ENCODE peak calls at places on chromosomes 1 and 21, in six cellular contexts. E is neuronal stem cell; P is activated naive CD4-positive, alpha-beta T cell treated with Interleukin-2 at 50 U/mL for 16 hours; A is glutamatergic neuron; O is GM13976; G is stimulated activated CD4-positive, alpha-beta T cell treated with anti-CD3 and anti-CD28 coated beads, Interleukin-4, amount 100 ng/mL, for 48 hours. T is an unnamed sample.
A peak's percentile ranks its signal among the peaks of the same experiment; 100 is the strongest.

GRCh38 chr1:29757866-29758763 is 521.8 kb downstream of the PTPRU start:
- DNase-seq in E (no peak), P (no peak), A (no peak), O (no peak), G (no peak), T (no peak)

GRCh38 chr1:31937300-31938183 is 626 bp downstream of the PTP4A2 start:
- DNase-seq in E (no peak), P (peak; percentile 83), A (peak; percentile 76), O (peak; percentile 69), G (peak; percentile 69), T (no peak)

GRCh38 chr1:107965112-107965991 is at the start of gene VAV3:
- DNase-seq in E (peak; percentile 84), P (peak; percentile 60), A (peak; percentile 90), O (peak; percentile 81), G (peak; percentile 57), T (no peak)

GRCh38 chr1:231036416-231036815 is 3.6 kb downstream of the FAM89A start:
- DNase-seq in E (no peak), P (no peak), A (no peak), O (no peak), G (no peak), T (no peak)

GRCh38 chr1:2628933-2629626 is 3.7 kb downstream of the MMEL1 start:
- DNase-seq in E (no peak), P (no peak), A (no peak), O (no peak), G (no peak), T (no peak)

GRCh38 chr1:201713093-201713810 is 115.7 kb upstream of the IPO9 start:
- DNase-seq in E (no peak), P (no peak), A (peak; percentile 48), O (no peak), G (no peak), T (no peak)

GRCh38 chr1:235199441-235199840 is 38.4 kb upstream of the RBM34 start:
- DNase-seq in E (peak; percentile 39), P (no peak), A (no peak), O (no peak), G (no peak), T (no peak)

GRCh38 chr1:240803151-240803550 is 191.2 kb upstream of the GREM2 start:
- DNase-seq in E (no peak), P (no peak), A (no peak), O (no peak), G (no peak), T (no peak)

GRCh38 chr1:168008595-168008994 is 71.7 kb upstream of the MPC2 start:
- DNase-seq in E (no peak), P (no peak), A (no peak), O (no peak), G (no peak), T (no peak)

GRCh38 chr1:67682659-67683197 is 2.3 kb upstream of the GADD45A start:
- DNase-seq in E (no peak), P (no peak), A (no peak), O (no peak), G (no peak), T (no peak)

GRCh38 chr21:33350676-33351075 is 25.9 kb downstream of the IFNAR1 start:
- DNase-seq in E (no peak), P (no peak), A (no peak), O (no peak), G (no peak), T (no peak)

GRCh38 chr1:173473599-173474011 is 3.5 kb upstream of the PRDX6 start:
- DNase-seq in E (no peak), P (no peak), A (no peak), O (no peak), G (no peak), T (no peak)

GRCh38 chr1:3330771-3331245 is 123.7 kb upstream of the ARHGEF16 start:
- DNase-seq in E (no peak), P (no peak), A (no peak), O (no peak), G (no peak), T (no peak)

GRCh38 chr1:59415876-59416275 is 119.0 kb downstream of the FGGY start:
- DNase-seq in E (no peak), P (no peak), A (no peak), O (no peak), G (no peak), T (no peak)

GRCh38 chr1:118210051-118210722 is 25.2 kb upstream of the SPAG17 start:
- DNase-seq in E (no peak), P (no peak), A (no peak), O (no peak), G (no peak), T (no peak)

GRCh38 chr1:84152649-84153056 is 8.6 kb downstream of the PRKACB start:
- DNase-seq in E (no peak), P (no peak), A (no peak), O (no peak), G (no peak), T (peak; percentile 26)

GRCh38 chr1:107936498-107937481 is 28.2 kb downstream of the VAV3 start:
- DNase-seq in E (peak; percentile 14), P (peak; percentile 62), A (no peak), O (no peak), G (peak; percentile 49), T (no peak)

GRCh38 chr1:84298336-84298687 is 3.2 kb upstream of the SAMD13 start:
- DNase-seq in E (no peak), P (peak; percentile 44), A (peak; percentile 60), O (peak; percentile 82), G (peak; percentile 34), T (no peak)

GRCh38 chr1:68113961-68114360 is 63.5 kb upstream of the DIRAS3 start:
- DNase-seq in E (no peak), P (no peak), A (no peak), O (no peak), G (no peak), T (no peak)

GRCh38 chr1:64898107-64898861 is 68.1 kb downstream of the JAK1 start:
- DNase-seq in E (no peak), P (peak; percentile 41), A (no peak), O (peak; percentile 55), G (peak; percentile 25), T (no peak)

T was measured in GM12878.